ENCODE peak calls at places on chromosomes 12 and 14, in five cellular contexts. P, H, B, X and Z are unnamed samples.

GRCh38 chr12:61804301-61804700 is 455.9 kb upstream of the USP15 start:
- DNase-seq in P (no peak), H (no peak), B (no peak), X (no peak), Z (no peak)

GRCh38 chr14:68713782-68714181 is 79.1 kb downstream of the ZFP36L1 start:
- DNase-seq in P (no peak), H (peak), B (no peak), X (no peak), Z (no peak)

GRCh38 chr12:2523317-2523716 is 271.5 kb upstream of the FKBP4 start:
- DNase-seq in P (no peak), H (no peak), B (no peak), X (no peak), Z (no peak)

GRCh38 chr12:6494351-6494743 is 445 bp downstream of the NCAPD2 start:
- DNase-seq in P (no peak), H (no peak), B (no peak), X (no peak), Z (no peak)

GRCh38 chr14:73752297-73752992 is 38.3 kb upstream of the PNMA1 start:
- DNase-seq in P (no peak), H (peak), B (peak), X (peak), Z (peak)

GRCh38 chr12:51636986-51637385 is 46.0 kb downstream of the SCN8A start:
- DNase-seq in P (no peak), H (no peak), B (no peak), X (no peak), Z (no peak)

GRCh38 chr14:100524233-100524932 is 62.8 kb downstream of the BEGAIN start:
- DNase-seq in P (no peak), H (no peak), B (no peak), X (no peak), Z (no peak)

GRCh38 chr12:12097821-12098688 is 27.3 kb downstream of the BCL2L14 start:
- DNase-seq in P (no peak), H (no peak), B (no peak), X (no peak), Z (no peak)

GRCh38 chr14:77099425-77100167 is 1.5 kb downstream of the CIPC start:
- DNase-seq in P (no peak), H (peak), B (no peak), X (no peak), Z (peak)

GRCh38 chr12:3704512-3705348 is 48.2 kb downstream of the CRACR2A start:
- DNase-seq in P (no peak), H (peak), B (no peak), X (no peak), Z (peak)

GRCh38 chr14:96086032-96086431 is 46.9 kb downstream of the C14orf132 start:
- DNase-seq in P (no peak), H (peak), B (no peak), X (no peak), Z (peak)

GRCh38 chr14:57508756-57509155 is 15.1 kb upstream of the CCDC198 start:
- DNase-seq in P (no peak), H (no peak), B (no peak), X (no peak), Z (no peak)

GRCh38 chr12:101951002-101951670 is 73.8 kb downstream of the DRAM1 start:
- DNase-seq in P (no peak), H (no peak), B (no peak), X (no peak), Z (no peak)

GRCh38 chr12:2640709-2641108 is 154.1 kb upstream of the FKBP4 start:
- DNase-seq in P (no peak), H (peak), B (no peak), X (no peak), Z (peak)

GRCh38 chr12:67067453-67068203 is 201.5 kb upstream of the CAND1 start:
- DNase-seq in P (no peak), H (no peak), B (no peak), X (no peak), Z (no peak)

GRCh38 chr12:59808317-59808910 is 212.6 kb downstream of the SLC16A7 start:
- DNase-seq in P (no peak), H (peak), B (no peak), X (no peak), Z (peak)

GRCh38 chr14:67784244-67784823 is 32.1 kb downstream of the ZFYVE26 start:
- DNase-seq in P (no peak), H (no peak), B (no peak), X (no peak), Z (no peak)

GRCh38 chr12:32312049-32312670 is 87.2 kb upstream of the FGD4 start:
- DNase-seq in P (no peak), H (peak), B (no peak), X (no peak), Z (peak)

GRCh38 chr12:58592817-58593216 is 327.5 kb downstream of the LRIG3 start:
- DNase-seq in P (no peak), H (peak), B (no peak), X (no peak), Z (peak)

GRCh38 chr14:102495482-102496330 is 13.9 kb downstream of the ANKRD9 start:
- DNase-seq in P (no peak), H (no peak), B (no peak), X (no peak), Z (no peak)

GRCh38 chr14:91611528-91611927 is 101.4 kb upstream of the PPP4R3A start:
- DNase-seq in P (no peak), H (no peak), B (no peak), X (no peak), Z (no peak)

GRCh38 chr14:88422036-88422435 is 36.6 kb downstream of the SPATA7 start:
- DNase-seq in P (no peak), H (no peak), B (no peak), X (no peak), Z (no peak)

GRCh38 chr14:62796431-62796830 is 248.8 kb downstream of the KCNH5 start:
- DNase-seq in P (no peak), H (no peak), B (no peak), X (no peak), Z (no peak)

GRCh38 chr14:90727082-90727481 is 89.1 kb downstream of the TTC7B start:
- DNase-seq in P (no peak), H (no peak), B (no peak), X (no peak), Z (no peak)

GRCh38 chr14:65137648-65138317 is 35.5 kb upstream of the MAX start:
- DNase-seq in P (no peak), H (peak), B (no peak), X (no peak), Z (peak)

GRCh38 chr14:103110681-103111296 is 12.5 kb upstream of the TNFAIP2 start:
- DNase-seq in P (no peak), H (no peak), B (no peak), X (no peak), Z (no peak)

GRCh38 chr14:99062772-99063418 is 209.1 kb downstream of the BCL11B start:
- DNase-seq in P (no peak), H (no peak), B (no peak), X (no peak), Z (no peak)